ENCODE peak calls at places on chromosomes 6 and 20, in ten cellular contexts. C, A, K, R, B, Z, G, L, N and S are unnamed samples.

GRCh38 chr6:150116195-150116800 is 26.5 kb upstream of the PPP1R14C start:
- DNase-seq in C (no peak), A (no peak), K (peak), Z (no peak), N (no peak), L (no peak), R (no peak), B (no peak), G (no peak), S (no peak)

GRCh38 chr20:51712501-51713212 is 55.5 kb downstream of the ATP9A start:
- DNase-seq in Z (no peak), A (peak), G (no peak), B (peak), C (peak), N (peak), L (no peak), R (peak), K (peak), S (no peak)

GRCh38 chr6:135880066-135880972 is 28.8 kb downstream of the PDE7B start:
- DNase-seq in L (no peak), G (no peak), B (no peak), K (no peak), Z (no peak), C (peak), N (no peak), A (peak), R (no peak), S (no peak)

GRCh38 chr6:48447251-48447650 is 336.3 kb upstream of the PTCHD4 start:
- DNase-seq in L (no peak), B (no peak), G (no peak), N (no peak), C (no peak), A (no peak), Z (no peak), R (no peak), K (no peak), S (no peak)

GRCh38 chr6:12075067-12075563 is 63.0 kb downstream of the HIVEP1 start:
- DNase-seq in N (no peak), L (no peak), Z (no peak), C (peak), B (no peak), K (no peak), R (no peak), A (no peak), G (no peak), S (no peak)

GRCh38 chr6:142300758-142301251 is 1.0 kb upstream of the ADGRG6 start:
- DNase-seq in C (peak), G (no peak), N (peak), A (peak), L (no peak), Z (no peak), K (peak), R (peak), B (peak), S (peak)

GRCh38 chr6:14524319-14524718 is 406.7 kb downstream of the CD83 start:
- DNase-seq in C (no peak), Z (no peak), G (no peak), L (no peak), K (no peak), A (no peak), B (peak), N (peak), R (no peak), S (no peak)

GRCh38 chr20:50126662-50127061 is 13.7 kb upstream of the UBE2V1 start:
- DNase-seq in Z (no peak), K (no peak), N (peak), A (no peak), R (no peak), G (peak), B (peak), C (no peak), L (no peak), S (peak)

GRCh38 chr6:6131492-6132109 is 124.9 kb upstream of the NRN1 start:
- DNase-seq in B (peak), K (peak), A (no peak), Z (no peak), N (no peak), C (peak), L (no peak), R (peak), G (no peak), S (no peak)

GRCh38 chr6:129882510-129883023 is 21.5 kb upstream of the TMEM244 start:
- DNase-seq in K (no peak), A (no peak), C (no peak), B (no peak), R (no peak), G (no peak), L (no peak), N (no peak), Z (no peak), S (no peak)

GRCh38 chr6:20241102-20241501 is 28.8 kb upstream of the MBOAT1 start:
- DNase-seq in Z (no peak), L (no peak), A (no peak), B (no peak), K (no peak), R (no peak), C (no peak), G (no peak), N (no peak), S (no peak)

GRCh38 chr6:56863366-56863765 is 91.5 kb upstream of the BEND6 start:
- DNase-seq in N (no peak), C (peak), B (no peak), Z (no peak), G (no peak), L (no peak), K (no peak), A (peak), R (no peak), S (no peak)

GRCh38 chr6:11868392-11868791 is 89.8 kb upstream of the ADTRP start:
- DNase-seq in L (no peak), K (no peak), G (no peak), A (no peak), C (peak), B (no peak), Z (no peak), N (no peak), R (no peak), S (no peak)

GRCh38 chr6:163243691-163244505 is 170.6 kb upstream of the QKI start:
- DNase-seq in L (no peak), C (no peak), N (no peak), A (no peak), G (no peak), Z (no peak), B (no peak), R (no peak), K (no peak), S (no peak)

GRCh38 chr20:13777171-13777601 is 7.5 kb downstream of the ESF1 start:
- DNase-seq in L (no peak), K (peak), R (no peak), C (peak), G (no peak), B (no peak), A (no peak), N (no peak), Z (no peak), S (no peak)

GRCh38 chr6:43669050-43669921 is 18.3 kb downstream of the MRPS18A start:
- DNase-seq in G (peak), Z (peak), A (peak), B (peak), L (no peak), N (peak), R (peak), C (no peak), K (no peak), S (peak)

GRCh38 chr6:70310063-70310694 is 7.3 kb upstream of the COL9A1 start:
- DNase-seq in K (peak), G (no peak), R (no peak), Z (no peak), B (peak), L (no peak), N (no peak), C (peak), A (peak), S (no peak)

GRCh38 chr6:116012966-116013365 is 47.7 kb downstream of the FRK start:
- DNase-seq in C (peak), K (no peak), G (no peak), R (no peak), B (no peak), A (no peak), L (no peak), N (no peak), Z (no peak), S (no peak)

GRCh38 chr6:39344821-39345280 is 22.3 kb upstream of the KCNK16 start:
- DNase-seq in R (peak), B (no peak), C (peak), A (no peak), L (no peak), N (no peak), K (no peak), Z (no peak), G (peak), S (no peak)

GRCh38 chr6:161549977-161550655 is 276.3 kb upstream of the AGPAT4 start:
- DNase-seq in K (peak), L (no peak), N (no peak), B (no peak), G (no peak), A (no peak), R (no peak), Z (no peak), C (peak), S (no peak)

GRCh38 chr6:4322134-4322845 is 186.9 kb upstream of the ECI2 start:
- DNase-seq in N (no peak), G (no peak), B (no peak), R (no peak), A (no peak), Z (no peak), K (no peak), L (no peak), C (no peak), S (no peak)